ENCODE peak calls at places on chromosomes 1 and 21, in ten cellular contexts. W is RWPE1; G is cardiac muscle cell; V is substantia nigra; U is astrocyte; D is SK-N-MC; N is effector memory CD4-positive, alpha-beta T cell; S is pancreas; I is mesendoderm; J is suprapubic skin. T is an unnamed sample.
A peak's percentile ranks its signal among the peaks of the same experiment; 100 is the strongest.

GRCh38 chr21:15064576-15065380 is at the start of gene NRIP1:
- DNase-seq in D (no peak), V (peak; percentile 63), I (peak; percentile 94), S (peak; percentile 92), N (peak; percentile 66), J (peak; percentile 93), U (peak; percentile 85), G (peak; percentile 97), W (peak; percentile 67), T (peak; percentile 90)

GRCh38 chr21:34722684-34723300 is 54.0 kb downstream of the CLIC6 start:
- DNase-seq in V (no peak), J (no peak), D (no peak), I (peak; percentile 59), W (no peak), S (no peak), U (no peak), G (no peak), N (no peak), T (peak; percentile 24)

GRCh38 chr1:115133440-115133839 is 44.1 kb upstream of the TSPAN2 start:
- DNase-seq in I (peak; percentile 60), V (no peak), J (no peak), S (no peak), D (no peak), U (peak; percentile 85), W (no peak), N (no peak), G (peak; percentile 83), T (peak; percentile 92)

GRCh38 chr21:15051652-15052554 is 12.9 kb downstream of the NRIP1 start:
- DNase-seq in G (peak; percentile 53), S (no peak), I (peak; percentile 12), W (peak; percentile 10), J (no peak), V (no peak), N (no peak), U (peak; percentile 58), D (no peak), T (no peak)

GRCh38 chr1:17494114-17494729 is 45.3 kb upstream of the ARHGEF10L start:
- DNase-seq in D (peak; percentile 18), G (peak; percentile 77), V (no peak), U (peak; percentile 41), S (peak; percentile 74), I (peak; percentile 99), J (peak; percentile 84), W (peak; percentile 87), N (peak; percentile 12), T (peak; percentile 80)

GRCh38 chr1:212082765-212083406 is 47.3 kb downstream of the DTL start:
- DNase-seq in J (no peak), I (no peak), D (no peak), S (no peak), W (no peak), G (no peak), U (no peak), N (no peak), V (no peak), T (no peak)

GRCh38 chr1:248849637-248850036 is 9.2 kb downstream of the ZNF692 start:
- DNase-seq in I (no peak), S (no peak), G (no peak), U (no peak), V (no peak), W (no peak), J (no peak), D (no peak), N (no peak), T (no peak)

GRCh38 chr21:46080171-46081021 is 17.5 kb upstream of the COL6A2 start:
- DNase-seq in J (peak; percentile 81), V (peak; percentile 22), W (no peak), U (no peak), S (no peak), D (no peak), I (no peak), N (no peak), G (peak; percentile 54), T (peak; percentile 42)

GRCh38 chr1:24890861-24891260 is 39.2 kb downstream of the RUNX3 start:
- DNase-seq in S (no peak), I (no peak), D (no peak), V (no peak), N (no peak), U (no peak), W (no peak), G (no peak), J (no peak), T (no peak)

GRCh38 chr1:212700892-212701819 is 1.5 kb upstream of the BATF3 start:
- DNase-seq in U (peak; percentile 48), I (peak; percentile 62), S (peak; percentile 34), G (peak; percentile 66), J (peak; percentile 82), N (no peak), V (peak; percentile 23), W (no peak), D (no peak), T (no peak)

GRCh38 chr1:243286409-243287127 is 30.7 kb downstream of the SDCCAG8 start:
- DNase-seq in I (no peak), V (no peak), U (peak; percentile 67), J (no peak), W (no peak), N (no peak), D (no peak), G (no peak), S (no peak), T (no peak)

GRCh38 chr1:119959836-119960235 is 63.5 kb upstream of the ADAM30 start:
- DNase-seq in D (no peak), U (no peak), I (no peak), W (no peak), N (no peak), J (no peak), V (no peak), S (no peak), G (no peak), T (peak; percentile 62)

GRCh38 chr1:119958223-119958622 is 61.9 kb upstream of the ADAM30 start:
- DNase-seq in J (no peak), S (no peak), U (no peak), D (no peak), I (no peak), N (no peak), G (no peak), W (no peak), V (no peak), T (no peak)

GRCh38 chr1:119960501-119960900 is 64.2 kb upstream of the ADAM30 start:
- DNase-seq in U (no peak), G (no peak), D (no peak), S (no peak), I (no peak), N (no peak), W (no peak), V (no peak), J (no peak), T (no peak)

GRCh38 chr1:119956306-119956705 is 60.0 kb upstream of the ADAM30 start:
- DNase-seq in N (no peak), U (peak; percentile 84), W (no peak), S (no peak), G (no peak), J (no peak), V (no peak), D (no peak), I (no peak), T (no peak)

GRCh38 chr1:119959268-119959667 is 63.0 kb upstream of the ADAM30 start:
- DNase-seq in N (no peak), U (no peak), S (no peak), V (no peak), W (no peak), D (no peak), J (no peak), I (no peak), G (no peak), T (no peak)
- H3K27ac ChIP-seq in N (no peak overlapping the region), U (no peak overlapping the region), S (no peak overlapping the region), V (no peak overlapping the region), W (no peak overlapping the region), D (no peak overlapping the region), J (no peak overlapping the region), I (no peak overlapping the region), G (no peak overlapping the region), T (peak overlapping the region; percentile 84)

GRCh38 chr1:172278478-172278877 is 142.0 kb upstream of the C1orf105 start:
- DNase-seq in J (no peak), U (peak; percentile 83), D (no peak), N (no peak), S (no peak), W (no peak), G (peak; percentile 52), V (no peak), I (peak; percentile 4), T (peak; percentile 20)
- H3K27ac ChIP-seq in J (peak overlapping the region; percentile 47), U (peak overlapping the region; percentile 75), D (no peak overlapping the region), N (no peak overlapping the region), S (no peak overlapping the region), W (no peak overlapping the region), G (no peak overlapping the region), V (no peak overlapping the region), I (no peak overlapping the region), T (no peak overlapping the region)

DNA sequence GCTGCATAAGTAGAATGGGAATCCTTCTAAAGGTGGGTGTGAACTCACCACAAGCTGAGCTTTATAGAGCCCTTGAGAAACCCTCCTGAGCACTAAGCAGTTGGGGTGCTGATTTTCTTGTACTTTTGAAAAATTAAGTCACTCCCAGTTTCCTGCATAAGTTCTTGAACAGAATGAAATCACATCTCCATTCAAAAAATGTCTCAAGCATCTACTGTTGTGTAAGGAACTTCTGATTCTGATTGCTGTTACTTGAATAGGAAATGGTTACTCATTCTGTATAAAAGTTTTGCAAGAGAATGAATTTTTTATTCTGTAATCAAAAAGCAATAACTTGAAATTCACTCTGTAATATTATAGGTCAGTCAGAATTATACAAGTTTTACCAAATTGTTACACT is 50.8 kb upstream of the WNT2B start:
- DNase-seq in W (no peak), V (no peak), S (no peak), G (peak; percentile 56), J (no peak), U (no peak), N (no peak), I (no peak), D (no peak), T (no peak)
- H3K27ac ChIP-seq in W (no peak overlapping the region), V (no peak overlapping the region), S (no peak overlapping the region), G (no peak overlapping the region), J (no peak overlapping the region), U (no peak overlapping the region), N (no peak overlapping the region), I (no peak overlapping the region), D (no peak overlapping the region), T (no peak overlapping the region)

GRCh38 chr1:89844236-89844807 is 23.5 kb downstream of the LRRC8D start:
- DNase-seq in D (no peak), S (no peak), J (no peak), V (no peak), W (peak; percentile 16), U (peak; percentile 44), N (no peak), G (no peak), I (no peak), T (no peak)
- H3K27ac ChIP-seq in D (no peak overlapping the region), S (no peak overlapping the region), J (peak overlapping the region; percentile 71), V (peak overlapping the region; percentile 86), W (peak overlapping the region; percentile 85), U (peak overlapping the region; percentile 83), N (peak overlapping the region; percentile 88), G (no peak overlapping the region), I (no peak overlapping the region), T (peak overlapping the region; percentile 61)

T was measured in SJSA1.